ENCODE peak calls at places on chromosome 15, in ten cellular contexts. O is PC-9, B is neuronal stem cell, X is WERI-Rb-1, M is mammary epithelial cell, I is fibroblast of lung, E is IMR-90, S is lower lobe of right lung, Q is aorta, G is esophagus muscularis mucosa. T is an unnamed sample. For H3K36me3 and H3K9me3, the result is how much of the 10 kb centered on the place peaks cover.

GRCh38 chr15:37102315-37103021 is 2.1 kb upstream of the MEIS2 start:
- DNase-seq in O (no peak), B (peak), X (peak), M (no peak), I (peak), E (peak), S (no peak), Q (no peak), G (no peak), T (peak)

GRCh38 chr15:92383528-92384326 is 10.0 kb upstream of the ST8SIA2 start:
- DNase-seq in O (no peak), B (peak), X (peak), M (no peak), I (no peak), E (peak), S (no peak), Q (no peak), G (no peak), T (peak)

GRCh38 chr15:44193651-44194396 is 1.2 kb downstream of the FRMD5 start:
- DNase-seq in O (no peak), B (peak), X (no peak), M (peak), I (peak), E (peak), S (no peak), Q (no peak), G (no peak), T (peak)

GRCh38 chr15:92463826-92464225 is 70.1 kb downstream of the ST8SIA2 start:
- DNase-seq in O (no peak), B (no peak), X (no peak), M (no peak), I (peak), E (no peak), S (no peak), Q (no peak), G (no peak), T (no peak)

GRCh38 chr15:60384052-60384451 is 13.7 kb downstream of the ANXA2 start:
- DNase-seq in O (no peak), B (no peak), X (no peak), M (no peak), I (peak), E (peak), S (no peak), Q (no peak), G (no peak), T (no peak)

GRCh38 chr15:50933353-50933752 is 24.9 kb downstream of the AP4E1 start:
- DNase-seq in O (no peak), B (no peak), X (no peak), M (no peak), I (no peak), E (no peak), S (no peak), Q (no peak), G (no peak), T (no peak)

GRCh38 chr15:37206690-37207089 is 106.3 kb upstream of the MEIS2 start:
- DNase-seq in O (no peak), B (no peak), X (no peak), M (no peak), I (no peak), E (no peak), S (no peak), Q (no peak), G (no peak), T (no peak)

GRCh38 chr15:69679623-69680228 is 227.1 kb downstream of the RPLP1 start:
- DNase-seq in O (no peak), B (no peak), X (no peak), M (no peak), I (no peak), E (no peak), S (no peak), Q (no peak), G (no peak), T (no peak)

GRCh38 chr15:100191161-100191560 is 150.6 kb downstream of the ADAMTS17 start:
- DNase-seq in O (no peak), B (no peak), X (no peak), M (peak), I (no peak), E (no peak), S (no peak), Q (no peak), G (no peak), T (no peak)

GRCh38 chr15:100193277-100193860 is 148.4 kb downstream of the ADAMTS17 start:
- DNase-seq in O (no peak), B (no peak), X (no peak), M (no peak), I (no peak), E (no peak), S (no peak), Q (no peak), G (no peak), T (no peak)

GRCh38 chr15:100189849-100190248 is 151.9 kb downstream of the ADAMTS17 start:
- DNase-seq in O (no peak), B (no peak), X (no peak), M (no peak), I (no peak), E (no peak), S (no peak), Q (peak), G (no peak), T (no peak)

GRCh38 chr15:100190675-100191074 is 151.1 kb downstream of the ADAMTS17 start:
- DNase-seq in O (no peak), B (no peak), X (no peak), M (no peak), I (no peak), E (no peak), S (no peak), Q (no peak), G (no peak), T (no peak)

GRCh38 chr15:100192092-100192695 is 149.6 kb downstream of the ADAMTS17 start:
- DNase-seq in O (no peak), B (no peak), X (no peak), M (no peak), I (no peak), E (no peak), S (no peak), Q (no peak), G (no peak), T (no peak)
- H3K36me3 ChIP-seq in O (under half), B (under half), X (under half), M (under half), I (under half), E (under half), S (under half), Q (under half), G (under half), T (under half)

GRCh38 chr15:35358824-35359223 is 187.1 kb downstream of the DPH6 start:
- DNase-seq in O (no peak), B (no peak), X (no peak), M (no peak), I (no peak), E (no peak), S (no peak), Q (no peak), G (no peak), T (no peak)
- H3K9me3 ChIP-seq in O (under half), B (under half), X (under half), M (under half), I (under half), E (under half), S (under half), Q (under half), G (under half), T (under half)

DNA sequence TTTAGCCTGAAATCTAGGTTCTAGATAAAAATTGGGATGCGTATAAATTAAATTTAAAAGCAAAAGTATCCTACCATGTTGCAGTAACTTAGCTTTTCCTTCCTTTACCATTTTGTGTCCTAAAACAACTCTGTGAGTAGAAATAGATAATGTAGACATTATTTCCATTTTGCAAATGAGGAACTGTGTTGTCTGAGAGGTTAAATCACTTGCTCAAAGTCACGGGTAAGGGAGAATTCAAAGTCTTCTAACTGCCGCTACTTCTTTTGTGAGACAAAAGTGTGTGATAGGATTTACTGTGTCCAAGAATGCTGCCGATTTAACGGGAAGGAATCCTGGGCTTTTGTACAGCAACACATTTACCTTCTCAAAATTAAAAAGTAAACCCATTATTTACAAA is 40.7 kb downstream of the MYO1E start:
- DNase-seq in O (no peak), B (no peak), X (no peak), M (no peak), I (no peak), E (no peak), S (no peak), Q (no peak), G (no peak), T (no peak)
- H3K27ac ChIP-seq in O (no peak), B (no peak), X (no peak), M (no peak), I (no peak), E (no peak), S (no peak), Q (no peak), G (no peak), T (no peak)

DNA sequence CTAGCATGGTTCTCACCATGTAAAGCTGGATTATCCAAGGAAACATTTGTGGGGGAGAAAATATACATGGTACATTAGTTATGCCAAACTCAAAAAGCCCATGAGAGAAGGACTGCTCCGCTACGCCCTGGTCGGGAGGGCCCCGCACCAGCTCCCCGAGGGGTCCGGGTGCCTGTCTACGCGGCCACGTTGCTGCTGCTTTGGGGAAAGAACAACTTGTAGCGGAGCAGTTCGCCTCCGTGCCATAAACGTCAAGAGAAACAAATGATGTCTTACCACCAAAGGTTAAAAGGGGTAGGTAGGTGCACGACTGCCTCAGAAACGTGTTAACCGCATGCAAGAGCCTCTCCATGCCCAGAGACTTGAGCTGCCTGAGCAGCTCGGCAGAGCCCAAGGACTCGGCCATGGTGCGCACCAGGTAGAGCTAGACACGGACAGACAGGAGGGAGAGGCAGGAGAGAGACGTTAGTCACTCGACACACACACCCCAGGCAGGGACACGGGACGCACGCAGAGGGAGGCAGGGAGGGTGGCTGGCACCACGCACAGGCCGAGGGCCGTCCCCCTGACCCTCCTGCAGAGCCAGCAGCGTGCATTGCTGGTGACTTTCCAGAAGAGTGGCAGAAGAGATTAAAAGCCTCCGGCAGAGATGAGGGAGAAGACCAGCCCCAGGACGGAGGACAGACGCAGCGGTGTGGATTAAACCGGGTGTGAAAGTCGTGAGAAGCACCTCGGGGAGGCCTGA is 63.4 kb downstream of the CYFIP1 start:
- DNase-seq in O (no peak), B (no peak), X (no peak), M (no peak), I (no peak), E (no peak), S (peak), Q (peak), G (no peak), T (no peak)
- H3K36me3 ChIP-seq in O (under half), B (half or more), X (under half), M (under half), I (under half), E (half or more), S (half or more), Q (under half), G (half or more), T (under half)

DNA sequence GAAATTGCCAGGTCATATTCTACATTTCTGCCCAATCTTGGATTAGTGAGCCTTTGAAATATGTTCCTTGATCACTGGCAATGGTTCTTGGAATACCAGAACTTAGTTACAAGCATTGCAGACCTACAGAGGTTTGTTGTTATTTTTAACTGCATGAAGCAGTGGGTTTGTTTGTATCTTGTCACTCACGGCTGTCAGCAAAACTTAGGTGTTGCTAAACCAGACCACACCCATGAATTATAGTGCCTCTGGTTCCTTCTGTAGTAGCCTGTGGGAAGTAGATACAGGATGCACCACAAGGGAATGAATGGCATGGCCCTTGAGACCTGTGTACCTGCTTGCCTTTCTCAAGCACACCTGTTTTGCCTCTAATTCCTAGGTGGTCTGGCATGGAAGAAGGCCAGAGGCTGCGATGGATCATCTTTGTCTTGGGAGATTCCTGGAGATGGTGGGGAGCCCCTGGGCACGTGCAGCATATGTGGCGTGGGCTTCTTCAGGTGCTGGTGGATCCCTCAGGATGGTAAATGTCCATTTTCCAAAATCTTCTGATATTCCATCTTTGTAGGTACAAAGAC is 138.8 kb downstream of the SNRPN start:
- DNase-seq in O (no peak), B (no peak), X (no peak), M (no peak), I (no peak), E (no peak), S (no peak), Q (no peak), G (peak), T (no peak)
- H3K9me3 ChIP-seq in O (under half), B (under half), X (under half), M (under half), I (under half), E (under half), S (half or more), Q (under half), G (half or more), T (under half)

GRCh38 chr15:73942751-73943270 is 16.5 kb downstream of the LOXL1 start:
- DNase-seq in O (no peak), B (no peak), X (no peak), M (no peak), I (no peak), E (no peak), S (peak), Q (peak), G (no peak), T (no peak)
- H3K27ac ChIP-seq in O (peak), B (no peak), X (peak), M (no peak), I (no peak), E (no peak), S (no peak), Q (peak), G (no peak), T (no peak)

GRCh38 chr15:42721016-42721415 is 15.9 kb downstream of the CDAN1 start:
- DNase-seq in O (peak), B (no peak), X (no peak), M (peak), I (no peak), E (no peak), S (no peak), Q (no peak), G (no peak), T (no peak)

GRCh38 chr15:42724276-42724675 is 12.7 kb downstream of the CDAN1 start:
- DNase-seq in O (no peak), B (no peak), X (no peak), M (no peak), I (no peak), E (no peak), S (no peak), Q (no peak), G (no peak), T (no peak)

GRCh38 chr15:42725331-42725903 is 11.5 kb downstream of the CDAN1 start:
- DNase-seq in O (no peak), B (no peak), X (no peak), M (no peak), I (no peak), E (no peak), S (no peak), Q (no peak), G (no peak), T (no peak)

GRCh38 chr15:42720071-42720470 is 16.9 kb downstream of the CDAN1 start:
- DNase-seq in O (no peak), B (no peak), X (no peak), M (no peak), I (no peak), E (no peak), S (no peak), Q (no peak), G (no peak), T (no peak)

GRCh38 chr15:42723068-42723467 is 13.9 kb downstream of the CDAN1 start:
- DNase-seq in O (no peak), B (no peak), X (no peak), M (no peak), I (peak), E (no peak), S (no peak), Q (no peak), G (no peak), T (no peak)
- H3K36me3 ChIP-seq in O (under half), B (half or more), X (half or more), M (under half), I (under half), E (half or more), S (half or more), Q (under half), G (half or more), T (under half)

GRCh38 chr15:99620178-99620577 is 54.4 kb downstream of the MEF2A start:
- DNase-seq in O (no peak), B (no peak), X (no peak), M (no peak), I (no peak), E (no peak), S (no peak), Q (no peak), G (no peak), T (no peak)
- H3K9me3 ChIP-seq in O (under half), B (under half), X (under half), M (under half), I (under half), E (under half), S (under half), Q (under half), G (under half), T (under half)

T was measured in testis.